ENCODE peak calls at places on chromosomes 7 and 10, in eight cellular contexts. One of them, this sample, is unnamed. For H3K4me1, the result is how much of the 10 kb centered on the place peaks cover.

GRCh38 chr7:131488361-131488760 is 68.1 kb downstream of the PODXL start:
- DNase-seq in suprapubic skin: no peak
- DNase-seq in K562: peak
- DNase-seq in spleen: no peak
- DNase-seq in stomach: no peak
- DNase-seq in HepG2: no peak
- DNase-seq in upper lobe of left lung: no peak
- DNase-seq in Panc1: no peak
- DNase-seq in this sample: no peak

GRCh38 chr7:38142736-38143135 is 35.3 kb upstream of the STARD3NL start:
- DNase-seq in suprapubic skin: no peak
- DNase-seq in Panc1: no peak
- DNase-seq in stomach: no peak
- DNase-seq in K562: no peak
- DNase-seq in upper lobe of left lung: no peak
- DNase-seq in spleen: no peak
- DNase-seq in HepG2: no peak
- DNase-seq in this sample: no peak

GRCh38 chr10:132138596-132138995 is 48.2 kb upstream of the DPYSL4 start:
- DNase-seq in stomach: no peak
- DNase-seq in K562: no peak
- DNase-seq in suprapubic skin: peak
- DNase-seq in Panc1: no peak
- DNase-seq in HepG2: no peak
- DNase-seq in upper lobe of left lung: no peak
- DNase-seq in spleen: peak
- DNase-seq in this sample: no peak

GRCh38 chr10:16967000-16967865 is 150.0 kb upstream of the RSU1 start:
- DNase-seq in stomach: no peak
- DNase-seq in spleen: no peak
- DNase-seq in K562: no peak
- DNase-seq in suprapubic skin: no peak
- DNase-seq in Panc1: peak
- DNase-seq in upper lobe of left lung: no peak
- DNase-seq in HepG2: no peak
- DNase-seq in this sample: no peak

GRCh38 chr7:107661865-107662379 is 1.3 kb downstream of the SLC26A4 start:
- DNase-seq in upper lobe of left lung: no peak
- DNase-seq in spleen: no peak
- DNase-seq in Panc1: no peak
- DNase-seq in HepG2: no peak
- DNase-seq in K562: no peak
- DNase-seq in suprapubic skin: no peak
- DNase-seq in stomach: no peak
- DNase-seq in this sample: no peak

GRCh38 chr10:127918570-127918969 is 11.7 kb downstream of the PTPRE start:
- DNase-seq in K562: no peak
- DNase-seq in upper lobe of left lung: no peak
- DNase-seq in spleen: no peak
- DNase-seq in stomach: no peak
- DNase-seq in Panc1: no peak
- DNase-seq in HepG2: no peak
- DNase-seq in suprapubic skin: no peak
- DNase-seq in this sample: no peak

GRCh38 chr7:128076216-128076821 is 45.1 kb upstream of the LRRC4 start:
- DNase-seq in Panc1: no peak
- DNase-seq in K562: no peak
- DNase-seq in suprapubic skin: no peak
- DNase-seq in upper lobe of left lung: no peak
- DNase-seq in stomach: no peak
- DNase-seq in spleen: no peak
- DNase-seq in HepG2: no peak
- DNase-seq in this sample: no peak

GRCh38 chr10:4067552-4068254 is 282.7 kb upstream of the KLF6 start:
- DNase-seq in spleen: no peak
- DNase-seq in upper lobe of left lung: no peak
- DNase-seq in suprapubic skin: no peak
- DNase-seq in HepG2: no peak
- DNase-seq in stomach: peak
- DNase-seq in K562: no peak
- DNase-seq in Panc1: no peak
- DNase-seq in this sample: no peak

GRCh38 chr7:17654940-17655339 is 285.4 kb downstream of the SNX13 start:
- DNase-seq in K562: no peak
- DNase-seq in HepG2: no peak
- DNase-seq in suprapubic skin: no peak
- DNase-seq in upper lobe of left lung: no peak
- DNase-seq in spleen: no peak
- DNase-seq in Panc1: no peak
- DNase-seq in stomach: no peak
- DNase-seq in this sample: no peak

GRCh38 chr10:23338155-23338828 is 6.3 kb downstream of the C10orf67 start:
- DNase-seq in spleen: no peak
- DNase-seq in K562: peak
- DNase-seq in HepG2: peak
- DNase-seq in stomach: no peak
- DNase-seq in suprapubic skin: no peak
- DNase-seq in upper lobe of left lung: no peak
- DNase-seq in Panc1: no peak
- DNase-seq in this sample: no peak

GRCh38 chr7:108415821-108416536 is 40.3 kb downstream of the NRCAM start:
- DNase-seq in stomach: no peak
- DNase-seq in spleen: no peak
- DNase-seq in Panc1: no peak
- DNase-seq in HepG2: no peak
- DNase-seq in upper lobe of left lung: no peak
- DNase-seq in K562: no peak
- DNase-seq in suprapubic skin: no peak
- DNase-seq in this sample: no peak

GRCh38 chr10:55550241-55550640 is 749.2 kb upstream of the PCDH15 start:
- DNase-seq in upper lobe of left lung: no peak
- DNase-seq in stomach: no peak
- DNase-seq in Panc1: no peak
- DNase-seq in spleen: no peak
- DNase-seq in HepG2: no peak
- DNase-seq in K562: no peak
- DNase-seq in suprapubic skin: no peak
- DNase-seq in this sample: no peak

GRCh38 chr10:11986593-11987216 is 55.9 kb downstream of the UPF2 start:
- DNase-seq in K562: peak
- DNase-seq in suprapubic skin: peak
- DNase-seq in spleen: peak
- DNase-seq in Panc1: peak
- DNase-seq in stomach: peak
- DNase-seq in upper lobe of left lung: peak
- DNase-seq in HepG2: peak
- DNase-seq in this sample: peak

GRCh38 chr10:75042292-75042974 is 69.0 kb upstream of the SAMD8 start:
- DNase-seq in K562: no peak
- DNase-seq in stomach: no peak
- DNase-seq in upper lobe of left lung: peak
- DNase-seq in Panc1: no peak
- DNase-seq in HepG2: no peak
- DNase-seq in spleen: no peak
- DNase-seq in suprapubic skin: no peak
- DNase-seq in this sample: no peak

GRCh38 chr7:8161398-8161828 is 100.6 kb downstream of the ICA1 start:
- DNase-seq in spleen: no peak
- DNase-seq in upper lobe of left lung: no peak
- DNase-seq in Panc1: no peak
- DNase-seq in stomach: no peak
- DNase-seq in HepG2: no peak
- DNase-seq in suprapubic skin: no peak
- DNase-seq in K562: no peak
- DNase-seq in this sample: no peak

DNA sequence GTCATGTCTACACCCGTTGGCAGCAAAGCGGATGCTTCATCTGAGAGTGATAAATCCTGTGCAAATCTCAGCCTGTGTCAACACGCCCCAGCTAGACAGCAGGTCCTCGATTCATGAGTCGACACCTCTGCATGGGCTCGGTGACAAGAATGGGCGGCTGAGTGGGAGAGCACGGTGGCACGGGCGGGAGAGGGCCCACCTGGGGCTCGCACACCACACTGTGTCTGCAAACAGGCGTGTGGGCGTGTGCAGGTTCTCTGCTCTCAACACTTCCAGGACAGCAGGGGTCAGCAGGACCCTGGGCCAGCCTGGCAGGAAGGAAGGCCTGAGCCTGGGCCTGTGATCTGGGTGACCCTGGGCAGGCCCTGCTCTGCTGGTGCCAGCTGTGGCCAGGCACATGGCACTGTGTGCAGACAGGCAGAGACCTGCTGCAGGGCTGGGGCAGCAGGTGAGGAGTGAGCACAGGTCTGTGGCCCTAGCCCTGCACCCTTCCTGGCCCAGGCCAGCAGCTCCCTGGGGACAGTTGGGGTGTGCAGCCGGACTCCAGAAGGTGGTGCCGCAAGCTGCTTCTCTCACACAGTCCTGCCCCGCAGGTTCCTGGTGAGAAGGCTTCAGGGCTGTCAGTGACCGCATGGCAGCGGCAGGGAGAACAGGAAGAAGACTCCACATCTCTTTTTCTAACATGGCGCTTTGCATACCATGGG is 216.4 kb downstream of the ELFN1 start:
- DNase-seq in HepG2: no peak
- DNase-seq in upper lobe of left lung: no peak
- DNase-seq in spleen: no peak
- DNase-seq in K562: no peak
- DNase-seq in Panc1: no peak
- DNase-seq in stomach: no peak
- DNase-seq in suprapubic skin: no peak
- DNase-seq in this sample: no peak
- TF ChIP-seq POLR2AphosphoS5 in HepG2: no peak
- TF ChIP-seq POLR2AphosphoS5 in upper lobe of left lung: no peak
- TF ChIP-seq POLR2AphosphoS5 in spleen: peak
- TF ChIP-seq POLR2AphosphoS5 in K562: no peak
- TF ChIP-seq POLR2AphosphoS5 in Panc1: no peak
- TF ChIP-seq POLR2AphosphoS5 in stomach: no peak
- TF ChIP-seq POLR2AphosphoS5 in suprapubic skin: no peak
- TF ChIP-seq POLR2AphosphoS5 in this sample: no peak

GRCh38 chr10:122040786-122041185 is 51.8 kb downstream of the TACC2 start:
- DNase-seq in suprapubic skin: no peak
- DNase-seq in Panc1: no peak
- DNase-seq in HepG2: no peak
- DNase-seq in upper lobe of left lung: no peak
- DNase-seq in stomach: no peak
- DNase-seq in spleen: peak
- DNase-seq in K562: no peak
- DNase-seq in this sample: no peak

GRCh38 chr10:122045212-122045611 is 56.2 kb downstream of the TACC2 start:
- DNase-seq in spleen: no peak
- DNase-seq in suprapubic skin: no peak
- DNase-seq in K562: no peak
- DNase-seq in Panc1: no peak
- DNase-seq in HepG2: no peak
- DNase-seq in upper lobe of left lung: no peak
- DNase-seq in stomach: no peak
- DNase-seq in this sample: no peak

GRCh38 chr10:122042836-122043235 is 53.9 kb downstream of the TACC2 start:
- DNase-seq in spleen: no peak
- DNase-seq in stomach: no peak
- DNase-seq in K562: no peak
- DNase-seq in suprapubic skin: no peak
- DNase-seq in HepG2: no peak
- DNase-seq in Panc1: no peak
- DNase-seq in upper lobe of left lung: no peak
- DNase-seq in this sample: no peak

GRCh38 chr10:122044713-122045112 is 55.8 kb downstream of the TACC2 start:
- DNase-seq in K562: no peak
- DNase-seq in Panc1: no peak
- DNase-seq in spleen: peak
- DNase-seq in stomach: no peak
- DNase-seq in suprapubic skin: no peak
- DNase-seq in upper lobe of left lung: no peak
- DNase-seq in HepG2: no peak
- DNase-seq in this sample: no peak

GRCh38 chr10:122044045-122044661 is 55.2 kb downstream of the TACC2 start:
- DNase-seq in suprapubic skin: no peak
- DNase-seq in Panc1: no peak
- DNase-seq in stomach: no peak
- DNase-seq in spleen: peak
- DNase-seq in K562: no peak
- DNase-seq in upper lobe of left lung: no peak
- DNase-seq in HepG2: peak
- DNase-seq in this sample: no peak
- H3K4me1 ChIP-seq in suprapubic skin: under half
- H3K4me1 ChIP-seq in Panc1: under half
- H3K4me1 ChIP-seq in stomach: under half
- H3K4me1 ChIP-seq in spleen: under half
- H3K4me1 ChIP-seq in K562: under half
- H3K4me1 ChIP-seq in upper lobe of left lung: under half
- H3K4me1 ChIP-seq in HepG2: half or more
- H3K4me1 ChIP-seq in this sample: under half

DNA sequence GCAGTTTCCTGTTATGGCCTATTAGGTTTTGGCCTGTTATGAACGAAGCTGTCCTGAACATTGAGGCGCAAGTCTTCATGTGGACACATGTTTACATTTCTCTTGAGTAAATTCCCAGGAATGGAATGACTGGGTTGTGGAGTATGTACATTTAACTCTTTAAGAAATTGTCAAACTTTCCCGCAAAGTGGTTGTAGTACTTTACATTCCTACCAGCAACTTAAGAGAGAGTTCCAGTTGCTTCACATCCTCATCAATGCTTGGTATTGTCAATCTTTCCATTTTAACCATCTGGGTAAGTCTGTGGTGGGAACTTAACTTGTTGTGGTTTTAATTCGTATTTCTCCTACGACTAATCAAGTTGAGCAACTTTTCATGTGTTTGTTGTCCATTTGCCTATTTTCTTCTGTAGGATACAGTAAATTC is 73.7 kb downstream of the FAM241B start:
- DNase-seq in spleen: no peak
- DNase-seq in stomach: no peak
- DNase-seq in upper lobe of left lung: no peak
- DNase-seq in K562: no peak
- DNase-seq in HepG2: no peak
- DNase-seq in suprapubic skin: no peak
- DNase-seq in Panc1: no peak
- DNase-seq in this sample: no peak
- TF ChIP-seq POLR2AphosphoS5 in spleen: no peak
- TF ChIP-seq POLR2AphosphoS5 in stomach: no peak
- TF ChIP-seq POLR2AphosphoS5 in upper lobe of left lung: no peak
- TF ChIP-seq POLR2AphosphoS5 in K562: no peak
- TF ChIP-seq POLR2AphosphoS5 in HepG2: no peak
- TF ChIP-seq POLR2AphosphoS5 in suprapubic skin: no peak
- TF ChIP-seq POLR2AphosphoS5 in Panc1: no peak
- TF ChIP-seq POLR2AphosphoS5 in this sample: no peak

GRCh38 chr7:152949198-152949597 is 189.6 kb downstream of the ACTR3B start:
- DNase-seq in Panc1: no peak
- DNase-seq in K562: no peak
- DNase-seq in stomach: no peak
- DNase-seq in suprapubic skin: no peak
- DNase-seq in HepG2: no peak
- DNase-seq in spleen: no peak
- DNase-seq in upper lobe of left lung: no peak
- DNase-seq in this sample: no peak

DNA sequence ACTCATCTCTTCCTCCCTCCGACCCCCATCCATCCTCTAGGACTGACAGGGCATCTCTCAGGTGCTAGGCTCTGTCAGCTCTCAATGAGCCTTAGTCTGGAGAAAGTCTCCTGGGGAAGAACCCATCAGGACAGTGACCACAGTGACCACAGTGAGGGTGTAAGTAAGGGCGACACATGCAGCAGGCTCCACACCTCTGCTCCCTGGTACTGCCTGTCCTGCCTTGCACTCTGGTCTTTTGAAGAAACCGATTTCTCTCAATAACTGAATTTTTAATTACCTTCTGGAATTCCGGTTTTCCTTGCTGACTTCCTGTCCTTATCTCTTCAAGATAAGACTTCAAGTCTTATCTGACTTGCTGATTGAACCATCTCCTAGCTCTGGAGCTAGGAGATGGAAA is 190.2 kb downstream of the ACTR3B start:
- DNase-seq in Panc1: no peak
- DNase-seq in suprapubic skin: no peak
- DNase-seq in stomach: no peak
- DNase-seq in spleen: no peak
- DNase-seq in K562: no peak
- DNase-seq in upper lobe of left lung: no peak
- DNase-seq in HepG2: no peak
- DNase-seq in this sample: no peak
- H3K4me1 ChIP-seq in Panc1: under half
- H3K4me1 ChIP-seq in suprapubic skin: under half
- H3K4me1 ChIP-seq in stomach: under half
- H3K4me1 ChIP-seq in spleen: under half
- H3K4me1 ChIP-seq in K562: under half
- H3K4me1 ChIP-seq in upper lobe of left lung: under half
- H3K4me1 ChIP-seq in HepG2: under half
- H3K4me1 ChIP-seq in this sample: under half

This sample was measured in breast epithelium.